ENCODE peak calls at places on chromosomes 7 and 10, in nine cellular contexts. Z is sigmoid colon; Q is CD8-positive, alpha-beta T cell; V is A549; W is heart right ventricle; F is cardiac fibroblast; E is prostate gland; T is hepatocyte; H is endothelial cell of umbilical vein. L is an unnamed sample.

GRCh38 chr7:127673902-127674301 is 21.9 kb downstream of the SND1 start:
- DNase-seq in Z (no peak), Q (no peak), V (no peak), W (no peak), F (no peak), E (no peak), T (no peak), H (no peak), L (no peak)

GRCh38 chr10:107915277-107915634 is 750.8 kb upstream of the SORCS1 start:
- DNase-seq in Z (no peak), Q (no peak), V (peak; percentile 1), W (no peak), F (peak; percentile 1), E (no peak), T (peak; percentile 41), H (no peak), L (no peak)

GRCh38 chr7:131342864-131343263 is 15.2 kb downstream of the MKLN1 start:
- DNase-seq in Z (no peak), Q (no peak), V (no peak), W (no peak), F (no peak), E (no peak), T (no peak), H (no peak), L (no peak)

GRCh38 chr10:61692447-61692846 is 29.7 kb downstream of the CABCOCO1 start:
- DNase-seq in Z (no peak), Q (no peak), V (no peak), W (no peak), F (no peak), E (no peak), T (no peak), H (peak; percentile 47), L (no peak)

GRCh38 chr7:17485905-17486304 is 187.5 kb downstream of the AHR start:
- DNase-seq in Z (no peak), Q (no peak), V (no peak), W (no peak), F (peak; percentile 16), E (no peak), T (no peak), H (no peak), L (no peak)

GRCh38 chr10:110455440-110455839 is 42.3 kb upstream of the DUSP5 start:
- DNase-seq in Z (peak; percentile 30), Q (no peak), V (no peak), W (no peak), F (no peak), E (no peak), T (no peak), H (no peak), L (no peak)

GRCh38 chr7:115707684-115708341 is 322.8 kb downstream of the TFEC start:
- DNase-seq in Z (no peak), Q (no peak), V (no peak), W (no peak), F (no peak), E (no peak), T (no peak), H (no peak), L (no peak)

GRCh38 chr7:32228601-32229000 is 158.4 kb upstream of the PDE1C start:
- DNase-seq in Z (no peak), Q (no peak), V (no peak), W (no peak), F (no peak), E (no peak), T (no peak), H (no peak), L (no peak)

GRCh38 chr7:101146-101545 is 91.2 kb upstream of the FAM20C start:
- DNase-seq in Z (no peak), Q (no peak), V (no peak), W (no peak), F (no peak), E (no peak), T (no peak), H (no peak), L (no peak)

GRCh38 chr10:121831237-121831636 is 96.6 kb downstream of the ATE1 start:
- DNase-seq in Z (no peak), Q (no peak), V (no peak), W (no peak), F (no peak), E (no peak), T (no peak), H (no peak), L (no peak)

GRCh38 chr10:91587710-91588638 is 44.9 kb downstream of the PPP1R3C start:
- DNase-seq in Z (no peak), Q (no peak), V (peak; percentile 56), W (no peak), F (peak; percentile 89), E (no peak), T (peak; percentile 42), H (peak; percentile 66), L (no peak)

GRCh38 chr7:115297651-115298050 is 375.8 kb downstream of the MDFIC start:
- DNase-seq in Z (no peak), Q (no peak), V (peak; percentile 72), W (no peak), F (peak; percentile 72), E (no peak), T (peak; percentile 14), H (peak; percentile 63), L (no peak)

GRCh38 chr10:65194131-65194530 is 1672.9 kb downstream of the REEP3 start:
- DNase-seq in Z (no peak), Q (no peak), V (peak; percentile 14), W (no peak), F (peak; percentile 4), E (no peak), T (no peak), H (no peak), L (no peak)

GRCh38 chr7:35605760-35606159 is 89.2 kb downstream of the HERPUD2 start:
- DNase-seq in Z (no peak), Q (no peak), V (peak; percentile 8), W (no peak), F (peak; percentile 80), E (no peak), T (no peak), H (peak; percentile 47), L (no peak)

GRCh38 chr7:30226593-30227268 is 57.7 kb upstream of the ZNRF2 start:
- DNase-seq in Z (no peak), Q (peak; percentile 27), V (peak; percentile 69), W (no peak), F (no peak), E (no peak), T (peak; percentile 70), H (no peak), L (no peak)
- TF ChIP-seq CTCF in Z (no peak), Q (no peak), V (peak; percentile 46), W (peak; percentile 14), F (peak; percentile 16), E (no peak), T (peak; percentile 49), H (peak; percentile 23), L (no peak)

GRCh38 chr10:102111276-102111675 is 8.9 kb downstream of the LDB1 start:
- DNase-seq in Z (no peak), Q (no peak), V (no peak), W (no peak), F (no peak), E (no peak), T (no peak), H (no peak), L (no peak)

GRCh38 chr10:102114861-102115618 is 5.1 kb downstream of the LDB1 start:
- DNase-seq in Z (peak; percentile 94), Q (peak; percentile 84), V (peak; percentile 73), W (peak; percentile 89), F (peak; percentile 73), E (peak; percentile 91), T (peak; percentile 95), H (peak; percentile 81), L (peak; percentile 90)

GRCh38 chr10:102113956-102114857 is 6.0 kb downstream of the LDB1 start:
- DNase-seq in Z (peak; percentile 75), Q (no peak), V (no peak), W (peak; percentile 35), F (no peak), E (no peak), T (peak; percentile 64), H (peak; percentile 27), L (peak; percentile 31)

GRCh38 chr10:102113261-102113955 is 6.8 kb downstream of the LDB1 start:
- DNase-seq in Z (no peak), Q (no peak), V (no peak), W (no peak), F (no peak), E (peak; percentile 28), T (no peak), H (no peak), L (no peak)

DNA sequence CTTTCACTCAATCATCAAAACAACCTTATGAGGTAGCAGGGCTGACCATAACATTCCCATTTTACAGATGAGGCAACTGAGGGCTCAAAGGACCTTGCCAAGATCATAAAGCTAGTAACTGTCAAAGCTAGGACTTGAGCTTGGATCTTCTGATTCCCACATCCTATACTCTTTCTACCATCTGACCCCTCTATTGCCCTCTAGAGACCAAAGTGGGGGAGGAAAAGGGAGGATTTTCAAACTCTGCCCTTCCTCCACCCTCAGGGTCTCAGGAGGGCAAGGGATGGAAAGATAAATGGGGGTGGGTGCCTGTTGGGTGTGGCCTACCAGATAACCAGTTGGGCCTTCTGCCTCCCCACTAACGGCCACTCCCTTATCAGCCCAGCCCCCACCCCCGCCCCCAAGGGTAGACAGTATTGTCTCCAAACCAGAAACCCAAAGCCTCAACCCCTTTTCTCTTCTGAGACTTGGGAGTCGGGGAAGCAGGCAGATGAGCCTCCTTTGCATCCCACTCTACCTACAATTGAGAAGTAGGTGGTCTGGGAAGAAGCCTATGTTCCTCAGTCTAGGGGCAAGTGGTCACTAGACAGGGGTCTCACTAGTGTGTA is 7.9 kb downstream of the LDB1 start:
- DNase-seq in Z (no peak), Q (no peak), V (no peak), W (no peak), F (no peak), E (no peak), T (no peak), H (no peak), L (no peak)
- TF ChIP-seq CTCF in Z (no peak), Q (no peak), V (no peak), W (no peak), F (peak; percentile 27), E (no peak), T (no peak), H (no peak), L (no peak)

GRCh38 chr10:79146611-79147130 is 77.9 kb downstream of the ZMIZ1 start:
- DNase-seq in Z (peak; percentile 93), Q (no peak), V (no peak), W (peak; percentile 73), F (peak; percentile 23), E (peak; percentile 61), T (no peak), H (peak; percentile 67), L (peak; percentile 89)
- TF ChIP-seq CTCF in Z (peak; percentile 57), Q (no peak), V (no peak), W (peak; percentile 29), F (no peak), E (no peak), T (no peak), H (peak; percentile 9), L (peak; percentile 37)

DNA sequence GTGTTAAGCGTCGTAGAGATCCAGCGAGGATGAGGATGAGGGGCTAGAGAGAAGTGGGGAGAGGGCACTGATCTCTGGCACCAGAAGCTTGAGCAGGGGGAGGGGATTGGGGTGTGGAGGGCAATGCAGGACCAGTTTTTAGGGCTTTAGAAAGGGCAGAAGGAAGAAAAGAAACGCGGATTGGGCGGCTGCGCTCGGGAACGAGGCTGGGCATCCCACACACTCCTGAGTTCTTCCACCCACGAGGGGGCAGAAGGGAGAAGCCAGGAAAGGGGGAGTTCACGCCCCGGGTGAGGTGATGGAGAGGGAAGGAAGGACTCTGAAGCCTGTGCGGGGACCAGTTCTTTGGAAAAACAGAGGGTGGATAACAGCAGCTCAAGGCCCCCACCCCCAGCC is 6.1 kb upstream of the VGF start:
- DNase-seq in Z (no peak), Q (no peak), V (no peak), W (no peak), F (no peak), E (no peak), T (no peak), H (no peak), L (no peak)
- TF ChIP-seq CTCF in Z (no peak), Q (no peak), V (no peak), W (peak; percentile 6), F (peak; percentile 19), E (no peak), T (no peak), H (peak; percentile 39), L (no peak)